ENCODE peak calls at places on chromosomes 5 and 9, in eight cellular contexts. One of them, this sample, is unnamed.

GRCh38 chr9:77975023-77975422 is 56.6 kb downstream of the GNAQ start:
- DNase-seq in kidney: no peak
- DNase-seq in heart right ventricle: no peak
- DNase-seq in Panc1: no peak
- DNase-seq in mesenchymal stem cell: no peak
- DNase-seq in Peyer's patch: no peak
- DNase-seq in ascending aorta: no peak
- DNase-seq in CD8-positive, alpha-beta T cell: no peak
- DNase-seq in this sample: no peak

GRCh38 chr5:55191165-55191564 is 18.2 kb upstream of the CDC20B start:
- DNase-seq in Panc1: no peak
- DNase-seq in mesenchymal stem cell: no peak
- DNase-seq in kidney: no peak
- DNase-seq in heart right ventricle: no peak
- DNase-seq in CD8-positive, alpha-beta T cell: no peak
- DNase-seq in Peyer's patch: no peak
- DNase-seq in ascending aorta: no peak
- DNase-seq in this sample: no peak

GRCh38 chr9:135698767-135699166 is 514 bp downstream of the SOHLH1 start:
- DNase-seq in Panc1: no peak
- DNase-seq in heart right ventricle: no peak
- DNase-seq in Peyer's patch: no peak
- DNase-seq in CD8-positive, alpha-beta T cell: no peak
- DNase-seq in mesenchymal stem cell: no peak
- DNase-seq in ascending aorta: no peak
- DNase-seq in kidney: no peak
- DNase-seq in this sample: no peak

GRCh38 chr5:38515648-38516047 is 40.8 kb downstream of the LIFR start:
- DNase-seq in CD8-positive, alpha-beta T cell: no peak
- DNase-seq in ascending aorta: no peak
- DNase-seq in Peyer's patch: no peak
- DNase-seq in Panc1: no peak
- DNase-seq in heart right ventricle: no peak
- DNase-seq in kidney: no peak
- DNase-seq in mesenchymal stem cell: peak; percentile 40
- DNase-seq in this sample: no peak

GRCh38 chr5:36172593-36172992 is 20.7 kb downstream of the SKP2 start:
- DNase-seq in heart right ventricle: no peak
- DNase-seq in Panc1: no peak
- DNase-seq in Peyer's patch: no peak
- DNase-seq in mesenchymal stem cell: no peak
- DNase-seq in CD8-positive, alpha-beta T cell: no peak
- DNase-seq in kidney: no peak
- DNase-seq in ascending aorta: no peak
- DNase-seq in this sample: no peak

GRCh38 chr5:38757451-38758245 is 88.2 kb upstream of the OSMR start:
- DNase-seq in Panc1: no peak
- DNase-seq in kidney: no peak
- DNase-seq in CD8-positive, alpha-beta T cell: no peak
- DNase-seq in mesenchymal stem cell: no peak
- DNase-seq in heart right ventricle: peak; percentile 71
- DNase-seq in ascending aorta: no peak
- DNase-seq in Peyer's patch: no peak
- DNase-seq in this sample: no peak

GRCh38 chr9:99852617-99853016 is 30.9 kb downstream of the NR4A3 start:
- DNase-seq in Panc1: no peak
- DNase-seq in heart right ventricle: no peak
- DNase-seq in CD8-positive, alpha-beta T cell: no peak
- DNase-seq in kidney: no peak
- DNase-seq in ascending aorta: no peak
- DNase-seq in mesenchymal stem cell: no peak
- DNase-seq in Peyer's patch: no peak
- DNase-seq in this sample: no peak

GRCh38 chr9:89360465-89360864 is 42.2 kb downstream of the SECISBP2 start:
- DNase-seq in kidney: no peak
- DNase-seq in ascending aorta: peak; percentile 38
- DNase-seq in CD8-positive, alpha-beta T cell: no peak
- DNase-seq in mesenchymal stem cell: no peak
- DNase-seq in Panc1: no peak
- DNase-seq in Peyer's patch: peak; percentile 36
- DNase-seq in heart right ventricle: no peak
- DNase-seq in this sample: no peak

GRCh38 chr9:17810728-17811634 is 232.1 kb downstream of the SH3GL2 start:
- DNase-seq in heart right ventricle: no peak
- DNase-seq in Peyer's patch: peak; percentile 83
- DNase-seq in kidney: no peak
- DNase-seq in ascending aorta: peak; percentile 68
- DNase-seq in Panc1: peak; percentile 8
- DNase-seq in mesenchymal stem cell: peak; percentile 48
- DNase-seq in CD8-positive, alpha-beta T cell: no peak
- DNase-seq in this sample: no peak

GRCh38 chr5:142479150-142479549 is 154.3 kb upstream of the SPRY4 start:
- DNase-seq in Peyer's patch: no peak
- DNase-seq in ascending aorta: no peak
- DNase-seq in Panc1: no peak
- DNase-seq in heart right ventricle: no peak
- DNase-seq in CD8-positive, alpha-beta T cell: no peak
- DNase-seq in kidney: no peak
- DNase-seq in mesenchymal stem cell: no peak
- DNase-seq in this sample: no peak

GRCh38 chr5:74016373-74016772 is 390.4 kb downstream of the ARHGEF28 start:
- DNase-seq in kidney: no peak
- DNase-seq in Peyer's patch: no peak
- DNase-seq in heart right ventricle: no peak
- DNase-seq in Panc1: no peak
- DNase-seq in mesenchymal stem cell: no peak
- DNase-seq in ascending aorta: no peak
- DNase-seq in CD8-positive, alpha-beta T cell: no peak
- DNase-seq in this sample: no peak

GRCh38 chr5:77846422-77847128 is 70.4 kb upstream of the TBCA start:
- DNase-seq in CD8-positive, alpha-beta T cell: no peak
- DNase-seq in mesenchymal stem cell: no peak
- DNase-seq in Panc1: no peak
- DNase-seq in Peyer's patch: no peak
- DNase-seq in heart right ventricle: no peak
- DNase-seq in kidney: no peak
- DNase-seq in ascending aorta: no peak
- DNase-seq in this sample: no peak

GRCh38 chr5:122162100-122162499 is 32.8 kb downstream of the ZNF474 start:
- DNase-seq in CD8-positive, alpha-beta T cell: no peak
- DNase-seq in kidney: no peak
- DNase-seq in heart right ventricle: no peak
- DNase-seq in Peyer's patch: no peak
- DNase-seq in ascending aorta: no peak
- DNase-seq in Panc1: no peak
- DNase-seq in mesenchymal stem cell: no peak
- DNase-seq in this sample: no peak

GRCh38 chr5:173501922-173502321 is 114.5 kb downstream of the BOD1 start:
- DNase-seq in kidney: no peak
- DNase-seq in CD8-positive, alpha-beta T cell: no peak
- DNase-seq in Peyer's patch: no peak
- DNase-seq in heart right ventricle: no peak
- DNase-seq in ascending aorta: no peak
- DNase-seq in Panc1: no peak
- DNase-seq in mesenchymal stem cell: no peak
- DNase-seq in this sample: no peak

GRCh38 chr9:3856592-3856991 is 330.8 kb upstream of the RFX3 start:
- DNase-seq in CD8-positive, alpha-beta T cell: no peak
- DNase-seq in Peyer's patch: no peak
- DNase-seq in mesenchymal stem cell: no peak
- DNase-seq in kidney: no peak
- DNase-seq in ascending aorta: no peak
- DNase-seq in heart right ventricle: no peak
- DNase-seq in Panc1: no peak
- DNase-seq in this sample: no peak

GRCh38 chr9:15135167-15135792 is 171.7 kb downstream of the TTC39B start:
- DNase-seq in Peyer's patch: peak; percentile 72
- DNase-seq in kidney: no peak
- DNase-seq in ascending aorta: peak; percentile 81
- DNase-seq in heart right ventricle: no peak
- DNase-seq in mesenchymal stem cell: peak; percentile 81
- DNase-seq in CD8-positive, alpha-beta T cell: no peak
- DNase-seq in Panc1: no peak
- DNase-seq in this sample: peak; percentile 52

GRCh38 chr9:5670079-5670478 is 41.2 kb downstream of the RIC1 start:
- DNase-seq in ascending aorta: no peak
- DNase-seq in mesenchymal stem cell: no peak
- DNase-seq in CD8-positive, alpha-beta T cell: no peak
- DNase-seq in heart right ventricle: no peak
- DNase-seq in Panc1: no peak
- DNase-seq in Peyer's patch: no peak
- DNase-seq in kidney: no peak
- DNase-seq in this sample: no peak
- H3K36me3 ChIP-seq in ascending aorta: peaks cover 8% of the 10 kb centered on the region
- H3K36me3 ChIP-seq in mesenchymal stem cell: peaks cover 12% of the 10 kb centered on the region
- H3K36me3 ChIP-seq in CD8-positive, alpha-beta T cell: no peaks in the 10 kb centered on the region
- H3K36me3 ChIP-seq in heart right ventricle: peaks cover 6% of the 10 kb centered on the region
- H3K36me3 ChIP-seq in Panc1: no peaks in the 10 kb centered on the region
- H3K36me3 ChIP-seq in Peyer's patch: no peaks in the 10 kb centered on the region
- H3K36me3 ChIP-seq in kidney: peaks cover 3% of the 10 kb centered on the region
- H3K36me3 ChIP-seq in this sample: no peaks in the 10 kb centered on the region

GRCh38 chr5:68225188-68225910 is 9.8 kb downstream of the PIK3R1 start:
- DNase-seq in ascending aorta: peak; percentile 85
- DNase-seq in heart right ventricle: no peak
- DNase-seq in Peyer's patch: peak; percentile 80
- DNase-seq in Panc1: no peak
- DNase-seq in CD8-positive, alpha-beta T cell: no peak
- DNase-seq in kidney: peak; percentile 78
- DNase-seq in mesenchymal stem cell: peak; percentile 71
- DNase-seq in this sample: no peak

GRCh38 chr5:68227532-68228160 is 12.1 kb downstream of the PIK3R1 start:
- DNase-seq in Panc1: no peak
- DNase-seq in mesenchymal stem cell: no peak
- DNase-seq in CD8-positive, alpha-beta T cell: no peak
- DNase-seq in heart right ventricle: no peak
- DNase-seq in Peyer's patch: no peak
- DNase-seq in ascending aorta: no peak
- DNase-seq in kidney: no peak
- DNase-seq in this sample: no peak

GRCh38 chr5:68224561-68225187 is 9.1 kb downstream of the PIK3R1 start:
- DNase-seq in mesenchymal stem cell: no peak
- DNase-seq in Peyer's patch: no peak
- DNase-seq in Panc1: no peak
- DNase-seq in kidney: no peak
- DNase-seq in CD8-positive, alpha-beta T cell: no peak
- DNase-seq in ascending aorta: no peak
- DNase-seq in heart right ventricle: no peak
- DNase-seq in this sample: no peak

GRCh38 chr5:68225911-68226563 is 10.5 kb downstream of the PIK3R1 start:
- DNase-seq in ascending aorta: no peak
- DNase-seq in mesenchymal stem cell: no peak
- DNase-seq in Peyer's patch: peak; percentile 86
- DNase-seq in Panc1: no peak
- DNase-seq in kidney: no peak
- DNase-seq in CD8-positive, alpha-beta T cell: no peak
- DNase-seq in heart right ventricle: peak; percentile 51
- DNase-seq in this sample: no peak

DNA sequence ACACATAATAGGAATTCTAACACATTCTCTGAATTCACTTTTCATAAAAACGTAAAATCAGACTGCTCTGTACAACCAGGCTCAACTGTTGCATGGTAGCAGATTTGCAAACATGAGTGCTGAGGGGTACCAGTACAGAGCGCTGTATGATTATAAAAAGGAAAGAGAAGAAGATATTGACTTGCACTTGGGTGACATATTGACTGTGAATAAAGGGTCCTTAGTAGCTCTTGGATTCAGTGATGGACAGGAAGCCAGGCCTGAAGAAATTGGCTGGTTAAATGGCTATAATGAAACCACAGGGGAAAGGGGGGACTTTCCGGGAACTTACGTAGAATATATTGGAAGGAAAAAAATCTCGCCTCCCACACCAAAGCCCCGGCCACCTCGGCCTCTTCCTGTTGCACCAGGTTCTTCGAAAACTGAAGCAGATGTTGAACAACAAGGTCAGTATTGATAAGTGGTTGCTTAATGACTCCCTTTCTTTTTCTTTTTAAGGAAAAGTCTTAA is 11.1 kb downstream of the PIK3R1 start:
- DNase-seq in mesenchymal stem cell: no peak
- DNase-seq in kidney: no peak
- DNase-seq in heart right ventricle: no peak
- DNase-seq in Peyer's patch: no peak
- DNase-seq in ascending aorta: no peak
- DNase-seq in Panc1: no peak
- DNase-seq in CD8-positive, alpha-beta T cell: no peak
- DNase-seq in this sample: no peak
- H3K36me3 ChIP-seq in mesenchymal stem cell: peaks cover 55% of the 10 kb centered on the region
- H3K36me3 ChIP-seq in kidney: peaks cover 10% of the 10 kb centered on the region
- H3K36me3 ChIP-seq in heart right ventricle: peaks cover 35% of the 10 kb centered on the region
- H3K36me3 ChIP-seq in Peyer's patch: peaks cover 26% of the 10 kb centered on the region
- H3K36me3 ChIP-seq in ascending aorta: peaks cover 38% of the 10 kb centered on the region
- H3K36me3 ChIP-seq in Panc1: peaks cover 4% of the 10 kb centered on the region
- H3K36me3 ChIP-seq in CD8-positive, alpha-beta T cell: peaks cover 12% of the 10 kb centered on the region
- H3K36me3 ChIP-seq in this sample: peaks cover 23% of the 10 kb centered on the region

GRCh38 chr5:34709861-34710673 is 53.9 kb downstream of the RAI14 start:
- DNase-seq in ascending aorta: no peak
- DNase-seq in kidney: no peak
- DNase-seq in heart right ventricle: no peak
- DNase-seq in Peyer's patch: no peak
- DNase-seq in mesenchymal stem cell: peak; percentile 83
- DNase-seq in CD8-positive, alpha-beta T cell: no peak
- DNase-seq in Panc1: no peak
- DNase-seq in this sample: no peak
- H3K36me3 ChIP-seq in ascending aorta: no peaks in the 10 kb centered on the region
- H3K36me3 ChIP-seq in kidney: no peaks in the 10 kb centered on the region
- H3K36me3 ChIP-seq in heart right ventricle: no peaks in the 10 kb centered on the region
- H3K36me3 ChIP-seq in Peyer's patch: no peaks in the 10 kb centered on the region
- H3K36me3 ChIP-seq in mesenchymal stem cell: peaks cover 48% of the 10 kb centered on the region
- H3K36me3 ChIP-seq in CD8-positive, alpha-beta T cell: no peaks in the 10 kb centered on the region
- H3K36me3 ChIP-seq in Panc1: no peaks in the 10 kb centered on the region
- H3K36me3 ChIP-seq in this sample: no peaks in the 10 kb centered on the region

GRCh38 chr9:121153642-121154041 is 48.0 kb downstream of the RAB14 start:
- DNase-seq in CD8-positive, alpha-beta T cell: no peak
- DNase-seq in heart right ventricle: no peak
- DNase-seq in kidney: no peak
- DNase-seq in ascending aorta: no peak
- DNase-seq in Panc1: no peak
- DNase-seq in mesenchymal stem cell: no peak
- DNase-seq in Peyer's patch: no peak
- DNase-seq in this sample: no peak
- H3K36me3 ChIP-seq in CD8-positive, alpha-beta T cell: peaks cover 47% of the 10 kb centered on the region
- H3K36me3 ChIP-seq in heart right ventricle: peaks cover 89% of the 10 kb centered on the region
- H3K36me3 ChIP-seq in kidney: no peaks in the 10 kb centered on the region
- H3K36me3 ChIP-seq in ascending aorta: peaks cover 56% of the 10 kb centered on the region
- H3K36me3 ChIP-seq in Panc1: peaks cover 2% of the 10 kb centered on the region
- H3K36me3 ChIP-seq in mesenchymal stem cell: peaks cover 49% of the 10 kb centered on the region
- H3K36me3 ChIP-seq in Peyer's patch: peaks cover 42% of the 10 kb centered on the region
- H3K36me3 ChIP-seq in this sample: peaks cover 61% of the 10 kb centered on the region